ENCODE peak calls at places on chromosome 17, in seven cellular contexts. I, M, Z, E, H, L and C are unnamed samples.

GRCh38 chr17:80799553-80800403 is 191.9 kb upstream of the CHMP6 start:
- DNase-seq in I (no peak), M (peak), Z (no peak), E (peak), H (no peak), L (no peak), C (no peak)

GRCh38 chr17:50139950-50140885 is 10.3 kb upstream of the SAMD14 start:
- DNase-seq in I (peak), M (peak), Z (peak), E (peak), H (peak), L (peak), C (no peak)

GRCh38 chr17:2011421-2012371 is 13.4 kb downstream of the RTN4RL1 start:
- DNase-seq in I (no peak), M (peak), Z (no peak), E (peak), H (no peak), L (peak), C (no peak)

GRCh38 chr17:2400474-2400866 is 390 bp downstream of the MNT start:
- DNase-seq in I (peak), M (no peak), Z (no peak), E (peak), H (peak), L (no peak), C (no peak)

GRCh38 chr17:50884354-50885311 is 18.5 kb upstream of the TOB1 start:
- DNase-seq in I (no peak), M (no peak), Z (no peak), E (peak), H (no peak), L (no peak), C (no peak)

GRCh38 chr17:4852504-4853075 is 19.4 kb downstream of the MINK1 start:
- DNase-seq in I (peak), M (no peak), Z (peak), E (no peak), H (no peak), L (no peak), C (no peak)

GRCh38 chr17:14737984-14738651 is 437.2 kb downstream of the HS3ST3B1 start:
- DNase-seq in I (peak), M (peak), Z (peak), E (peak), H (no peak), L (peak), C (peak)

GRCh38 chr17:81237591-81238489 is 1.0 kb downstream of the TEPSIN start:
- DNase-seq in I (no peak), M (no peak), Z (no peak), E (no peak), H (no peak), L (no peak), C (no peak)

GRCh38 chr17:30241051-30241450 is 5.6 kb upstream of the SLC6A4 start:
- DNase-seq in I (no peak), M (no peak), Z (no peak), E (no peak), H (no peak), L (no peak), C (no peak)

GRCh38 chr17:40615295-40615988 is 32.2 kb downstream of the SMARCE1 start:
- DNase-seq in I (peak), M (peak), Z (peak), E (peak), H (peak), L (peak), C (no peak)

GRCh38 chr17:30005709-30006320 is 64.4 kb downstream of the EFCAB5 start:
- DNase-seq in I (peak), M (no peak), Z (peak), E (no peak), H (no peak), L (no peak), C (no peak)

GRCh38 chr17:40266882-40267281 is 20.8 kb upstream of the CDC6 start:
- DNase-seq in I (no peak), M (no peak), Z (no peak), E (no peak), H (no peak), L (no peak), C (no peak)

GRCh38 chr17:65531508-65532431 is 29.7 kb downstream of the AXIN2 start:
- DNase-seq in I (no peak), M (no peak), Z (no peak), E (peak), H (peak), L (peak), C (no peak)

GRCh38 chr17:79036609-79037008 is 12.6 kb downstream of the C1QTNF1 start:
- DNase-seq in I (peak), M (peak), Z (peak), E (peak), H (peak), L (no peak), C (peak)

GRCh38 chr17:12554251-12554650 is 111.4 kb upstream of the MYOCD start:
- DNase-seq in I (no peak), M (no peak), Z (no peak), E (no peak), H (no peak), L (no peak), C (peak)

GRCh38 chr17:33967608-33968349 is 287.3 kb upstream of the CCL2 start:
- DNase-seq in I (no peak), M (no peak), Z (no peak), E (no peak), H (no peak), L (no peak), C (no peak)

GRCh38 chr17:75067856-75068255 is 19.9 kb upstream of the SLC16A5 start:
- DNase-seq in I (no peak), M (no peak), Z (no peak), E (no peak), H (no peak), L (no peak), C (no peak)

GRCh38 chr17:246851-247421 is 65.5 kb upstream of the DOC2B start:
- DNase-seq in I (no peak), M (no peak), Z (no peak), E (no peak), H (no peak), L (no peak), C (no peak)

GRCh38 chr17:37791434-37791833 is 46.6 kb upstream of the HNF1B start:
- DNase-seq in I (peak), M (no peak), Z (no peak), E (peak), H (peak), L (no peak), C (peak)

GRCh38 chr17:7313890-7314718 is 1.1 kb downstream of the GPS2 start:
- DNase-seq in I (peak), M (no peak), Z (peak), E (no peak), H (no peak), L (no peak), C (no peak)

GRCh38 chr17:74773871-74774286 is 2.3 kb downstream of the NAT9 start:
- DNase-seq in I (no peak), M (no peak), Z (peak), E (no peak), H (no peak), L (no peak), C (no peak)

GRCh38 chr17:26731005-26731921 is 562.7 kb upstream of the WSB1 start:
- DNase-seq in I (no peak), M (no peak), Z (no peak), E (peak), H (no peak), L (no peak), C (no peak)

GRCh38 chr17:41013606-41014005 is 4.7 kb upstream of the KRTAP3-1 start:
- DNase-seq in I (no peak), M (no peak), Z (no peak), E (no peak), H (no peak), L (no peak), C (peak)

GRCh38 chr17:81329927-81330883 is 35.1 kb upstream of the SLC38A10 start:
- DNase-seq in I (peak), M (no peak), Z (no peak), E (peak), H (no peak), L (no peak), C (no peak)

GRCh38 chr17:57782642-57783337 is 37.7 kb upstream of the CCDC182 start:
- DNase-seq in I (no peak), M (no peak), Z (no peak), E (peak), H (no peak), L (no peak), C (no peak)

GRCh38 chr17:35345926-35346771 is 27.3 kb downstream of the SLFN11 start:
- DNase-seq in I (no peak), M (no peak), Z (no peak), E (peak), H (no peak), L (peak), C (peak)

GRCh38 chr17:2062571-2063183 is 7.8 kb downstream of the HIC1 start:
- DNase-seq in I (no peak), M (no peak), Z (peak), E (peak), H (no peak), L (no peak), C (no peak)

GRCh38 chr17:80960797-80961452 is 30.7 kb upstream of the CHMP6 start:
- DNase-seq in I (no peak), M (no peak), Z (no peak), E (no peak), H (no peak), L (no peak), C (no peak)

GRCh38 chr17:57559226-57559625 is 185.9 kb downstream of the CCDC182 start:
- DNase-seq in I (no peak), M (no peak), Z (no peak), E (no peak), H (no peak), L (no peak), C (no peak)

GRCh38 chr17:47225436-47225858 is 16.3 kb downstream of the MYL4 start:
- DNase-seq in I (peak), M (no peak), Z (peak), E (no peak), H (no peak), L (peak), C (no peak)

GRCh38 chr17:39603304-39604016 is 4.3 kb downstream of the NEUROD2 start:
- DNase-seq in I (no peak), M (no peak), Z (no peak), E (peak), H (no peak), L (no peak), C (no peak)

GRCh38 chr17:39281806-39282205 is 56.1 kb upstream of the STAC2 start:
- DNase-seq in I (no peak), M (no peak), Z (peak), E (no peak), H (no peak), L (no peak), C (no peak)

GRCh38 chr17:45287526-45288264 is 25.8 kb upstream of the SPATA32 start:
- DNase-seq in I (no peak), M (no peak), Z (no peak), E (no peak), H (no peak), L (no peak), C (no peak)

GRCh38 chr17:8576895-8577294 is 53.6 kb downstream of the MYH10 start:
- DNase-seq in I (no peak), M (no peak), Z (no peak), E (no peak), H (no peak), L (no peak), C (no peak)

GRCh38 chr17:50467114-50467854 is 1.4 kb downstream of the CHAD start:
- DNase-seq in I (no peak), M (no peak), Z (no peak), E (peak), H (no peak), L (no peak), C (no peak)

GRCh38 chr17:18960803-18961511 is 9.0 kb downstream of the SLC5A10 start:
- DNase-seq in I (peak), M (peak), Z (peak), E (peak), H (peak), L (peak), C (no peak)

GRCh38 chr17:12463102-12463501 is 202.6 kb upstream of the MYOCD start:
- DNase-seq in I (no peak), M (no peak), Z (peak), E (no peak), H (no peak), L (no peak), C (peak)

GRCh38 chr17:44152875-44153274 is 11.1 kb downstream of the HROB start:
- DNase-seq in I (no peak), M (no peak), Z (no peak), E (no peak), H (no peak), L (no peak), C (no peak)

GRCh38 chr17:64216030-64216384 is 47.1 kb downstream of the TEX2 start:
- DNase-seq in I (no peak), M (no peak), Z (peak), E (no peak), H (no peak), L (no peak), C (peak)

DNA sequence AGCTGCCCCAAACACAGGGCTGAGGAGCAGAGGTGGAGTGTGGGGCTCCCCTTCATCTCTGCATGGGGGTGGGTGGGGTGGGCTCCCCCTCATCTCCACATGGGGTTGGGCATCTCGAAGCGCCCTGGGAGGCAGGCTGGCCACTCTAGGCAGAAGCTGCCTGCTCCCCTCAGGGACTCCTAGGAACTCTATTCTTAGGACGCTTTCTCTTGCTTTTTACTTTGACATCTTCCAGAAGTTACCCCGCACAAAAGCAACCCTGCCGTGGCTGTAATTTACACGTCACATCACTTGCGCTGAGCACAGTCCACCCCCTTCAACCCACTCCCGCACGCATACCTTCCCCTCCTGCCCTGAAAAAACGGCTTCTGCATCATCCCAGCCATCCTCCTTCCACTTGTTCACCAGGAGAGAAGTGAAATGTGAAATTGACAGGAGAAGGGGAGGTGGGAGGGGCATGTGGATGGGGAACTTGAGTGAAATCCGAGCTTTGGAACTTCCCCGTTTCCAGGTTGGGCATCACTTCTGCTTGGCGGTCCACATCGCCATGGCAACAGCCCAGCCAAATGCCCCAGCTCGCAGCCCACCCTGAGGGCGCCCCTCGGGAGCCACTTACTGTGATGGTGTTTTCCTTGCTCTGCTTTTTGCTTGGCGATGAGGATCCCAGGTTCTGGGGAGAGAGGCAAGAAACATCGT is 53.7 kb upstream of the RCVRN start:
- DNase-seq in I (no peak), M (peak), Z (no peak), E (no peak), H (no peak), L (no peak), C (no peak)
- H3K4me3 ChIP-seq in I (no peak), M (no peak), Z (no peak), E (no peak), H (no peak), L (no peak), C (no peak)

GRCh38 chr17:82839617-82840292 is at the start of gene ZNF750:
- DNase-seq in I (no peak), M (peak), Z (no peak), E (peak), H (no peak), L (no peak), C (no peak)
- H3K4me3 ChIP-seq in I (no peak), M (no peak), Z (no peak), E (no peak), H (no peak), L (no peak), C (no peak)

GRCh38 chr17:76191891-76192290 is 48.4 kb downstream of the RNF157 start:
- DNase-seq in I (no peak), M (no peak), Z (no peak), E (no peak), H (peak), L (no peak), C (no peak)

GRCh38 chr17:76193616-76194015 is 46.7 kb downstream of the RNF157 start:
- DNase-seq in I (no peak), M (no peak), Z (no peak), E (peak), H (no peak), L (no peak), C (no peak)

GRCh38 chr17:76189247-76189646 is 48.2 kb upstream of the FOXJ1 start:
- DNase-seq in I (no peak), M (no peak), Z (no peak), E (no peak), H (no peak), L (no peak), C (no peak)

GRCh38 chr17:76188213-76189060 is 47.4 kb upstream of the FOXJ1 start:
- DNase-seq in I (no peak), M (no peak), Z (no peak), E (no peak), H (no peak), L (no peak), C (no peak)

DNA sequence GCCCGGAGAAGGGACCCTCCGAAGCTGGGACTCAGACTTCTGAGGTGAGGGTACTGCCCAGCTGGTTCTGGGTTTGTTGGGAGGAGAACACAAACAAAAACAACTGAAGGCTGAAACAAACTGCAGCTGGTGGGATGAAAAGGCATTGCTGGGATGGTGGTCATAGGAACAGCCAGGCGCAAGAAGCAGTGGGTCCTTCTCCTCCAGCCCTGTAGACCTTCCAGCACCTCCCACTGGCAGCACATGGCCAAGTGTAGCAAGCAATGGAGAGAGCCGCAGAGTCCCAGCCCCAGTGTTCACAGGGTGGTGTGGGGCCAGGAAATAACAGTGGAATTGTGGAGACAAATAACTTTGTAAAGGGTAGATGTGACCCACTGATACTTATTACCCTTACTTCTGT is 48.7 kb upstream of the FOXJ1 start:
- DNase-seq in I (no peak), M (no peak), Z (no peak), E (peak), H (no peak), L (no peak), C (no peak)
- H3K4me3 ChIP-seq in I (no peak), M (no peak), Z (no peak), E (no peak), H (no peak), L (no peak), C (no peak)

DNA sequence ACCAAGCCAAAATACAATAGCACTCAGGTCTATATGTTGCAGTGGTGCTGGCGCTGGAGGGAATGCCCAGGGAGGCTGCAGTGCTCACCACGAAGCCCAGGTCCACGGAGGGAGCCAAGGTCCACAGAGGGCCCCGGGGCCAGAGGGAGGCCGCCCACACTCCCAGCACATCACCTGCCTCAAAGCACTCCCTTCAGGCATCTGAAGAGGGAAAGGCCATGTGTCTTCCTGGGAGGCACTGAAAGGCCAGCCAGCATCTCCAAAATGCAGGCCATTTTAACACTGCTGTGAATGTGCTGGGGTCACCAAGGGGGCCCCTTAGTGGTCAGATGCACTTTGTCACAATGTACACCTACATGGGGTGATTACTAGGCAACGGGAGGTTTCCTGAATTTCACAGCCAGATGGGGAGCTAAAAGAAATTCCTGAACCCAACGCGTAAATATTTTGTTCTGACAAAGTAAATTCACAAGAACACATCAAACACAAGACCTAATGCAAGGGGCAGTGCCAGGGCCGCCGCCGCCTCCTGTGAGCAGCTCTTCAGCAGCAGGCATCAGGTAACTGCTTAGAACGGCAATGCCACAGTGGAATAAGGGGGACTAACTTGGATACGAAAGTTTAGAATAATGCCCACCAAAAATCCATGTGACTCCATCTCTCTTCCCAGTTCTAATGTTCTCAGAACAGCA is 42.8 kb downstream of the USP22 start:
- DNase-seq in I (no peak), M (no peak), Z (no peak), E (peak), H (no peak), L (no peak), C (no peak)
- H3K4me3 ChIP-seq in I (no peak), M (no peak), Z (no peak), E (no peak), H (no peak), L (no peak), C (no peak)

GRCh38 chr17:76840884-76841775 is 27.1 kb upstream of the MGAT5B start:
- DNase-seq in I (no peak), M (no peak), Z (no peak), E (peak), H (peak), L (no peak), C (no peak)

GRCh38 chr17:76843703-76844484 is 24.3 kb upstream of the MGAT5B start:
- DNase-seq in I (peak), M (no peak), Z (no peak), E (no peak), H (no peak), L (no peak), C (no peak)

GRCh38 chr17:76844485-76844829 is 23.7 kb upstream of the MGAT5B start:
- DNase-seq in I (no peak), M (no peak), Z (no peak), E (no peak), H (no peak), L (no peak), C (no peak)

GRCh38 chr17:76840443-76840767 is 27.8 kb upstream of the MGAT5B start:
- DNase-seq in I (no peak), M (no peak), Z (no peak), E (peak), H (no peak), L (no peak), C (no peak)

GRCh38 chr17:76841776-76842405 is 26.3 kb upstream of the MGAT5B start:
- DNase-seq in I (no peak), M (no peak), Z (no peak), E (peak), H (peak), L (no peak), C (no peak)
- H3K4me3 ChIP-seq in I (peak), M (no peak), Z (no peak), E (peak), H (peak), L (no peak), C (no peak)

GRCh38 chr17:56158344-56158743 is 5.1 kb downstream of the ANKFN1 start:
- DNase-seq in I (no peak), M (no peak), Z (no peak), E (no peak), H (no peak), L (no peak), C (no peak)
- H3K4me3 ChIP-seq in I (no peak), M (no peak), Z (no peak), E (no peak), H (no peak), L (no peak), C (no peak)